ENCODE peak calls at places on chromosomes 6 and 20, in four cellular contexts. One of them, this sample, is unnamed.

GRCh38 chr6:14770572-14770971 is 475.3 kb upstream of the JARID2 start:
- DNase-seq in activated B cell treated with CpG ODN at 0.5 μM for 24 hours: no peak
- DNase-seq in coronary artery: no peak
- DNase-seq in AG04450: peak
- DNase-seq in this sample: no peak

GRCh38 chr6:158584236-158584651 is 24.4 kb downstream of the TMEM181 start:
- DNase-seq in activated B cell treated with CpG ODN at 0.5 μM for 24 hours: no peak
- DNase-seq in coronary artery: no peak
- DNase-seq in AG04450: no peak
- DNase-seq in this sample: no peak

GRCh38 chr6:29395331-29395730 is at the start of gene OR12D2:
- DNase-seq in coronary artery: no peak
- DNase-seq in AG04450: no peak
- DNase-seq in activated B cell treated with CpG ODN at 0.5 μM for 24 hours: no peak
- DNase-seq in this sample: no peak

GRCh38 chr6:37209461-37210205 is 39.7 kb downstream of the PIM1 start:
- DNase-seq in AG04450: no peak
- DNase-seq in activated B cell treated with CpG ODN at 0.5 μM for 24 hours: no peak
- DNase-seq in coronary artery: no peak
- DNase-seq in this sample: no peak

GRCh38 chr6:142537612-142538478 is 236.0 kb downstream of the ADGRG6 start:
- DNase-seq in AG04450: no peak
- DNase-seq in coronary artery: no peak
- DNase-seq in activated B cell treated with CpG ODN at 0.5 μM for 24 hours: no peak
- DNase-seq in this sample: no peak

GRCh38 chr6:154343473-154344308 is 12.9 kb downstream of the IPCEF1 start:
- DNase-seq in coronary artery: no peak
- DNase-seq in AG04450: no peak
- DNase-seq in activated B cell treated with CpG ODN at 0.5 μM for 24 hours: no peak
- DNase-seq in this sample: peak

GRCh38 chr6:6689413-6690143 is 101.1 kb downstream of the LY86 start:
- DNase-seq in AG04450: no peak
- DNase-seq in activated B cell treated with CpG ODN at 0.5 μM for 24 hours: no peak
- DNase-seq in coronary artery: no peak
- DNase-seq in this sample: no peak

GRCh38 chr20:25508083-25508770 is 77.1 kb downstream of the NINL start:
- DNase-seq in activated B cell treated with CpG ODN at 0.5 μM for 24 hours: no peak
- DNase-seq in coronary artery: no peak
- DNase-seq in AG04450: peak
- DNase-seq in this sample: no peak

GRCh38 chr6:90424580-90424979 is 127.9 kb upstream of the BACH2 start:
- DNase-seq in coronary artery: no peak
- DNase-seq in activated B cell treated with CpG ODN at 0.5 μM for 24 hours: no peak
- DNase-seq in AG04450: no peak
- DNase-seq in this sample: no peak

GRCh38 chr20:60586417-60587105 is 628.3 kb downstream of the CDH26 start:
- DNase-seq in AG04450: no peak
- DNase-seq in coronary artery: no peak
- DNase-seq in activated B cell treated with CpG ODN at 0.5 μM for 24 hours: no peak
- DNase-seq in this sample: peak

GRCh38 chr6:81531869-81532561 is 220.5 kb downstream of the TENT5A start:
- DNase-seq in activated B cell treated with CpG ODN at 0.5 μM for 24 hours: no peak
- DNase-seq in AG04450: peak
- DNase-seq in coronary artery: no peak
- DNase-seq in this sample: no peak

GRCh38 chr6:123629234-123629941 is 7.4 kb downstream of the TRDN start:
- DNase-seq in activated B cell treated with CpG ODN at 0.5 μM for 24 hours: no peak
- DNase-seq in coronary artery: no peak
- DNase-seq in AG04450: no peak
- DNase-seq in this sample: no peak

GRCh38 chr6:2426561-2427340 is 181.3 kb upstream of the GMDS start:
- DNase-seq in AG04450: no peak
- DNase-seq in coronary artery: no peak
- DNase-seq in activated B cell treated with CpG ODN at 0.5 μM for 24 hours: no peak
- DNase-seq in this sample: no peak

GRCh38 chr6:169689247-169689646 is 12.6 kb downstream of the WDR27 start:
- DNase-seq in coronary artery: no peak
- DNase-seq in AG04450: peak
- DNase-seq in activated B cell treated with CpG ODN at 0.5 μM for 24 hours: no peak
- DNase-seq in this sample: no peak

GRCh38 chr6:16681260-16681873 is 79.9 kb downstream of the ATXN1 start:
- DNase-seq in AG04450: peak
- DNase-seq in coronary artery: no peak
- DNase-seq in activated B cell treated with CpG ODN at 0.5 μM for 24 hours: no peak
- DNase-seq in this sample: no peak

GRCh38 chr20:49529470-49529869 is 38.5 kb downstream of the PTGIS start:
- DNase-seq in activated B cell treated with CpG ODN at 0.5 μM for 24 hours: no peak
- DNase-seq in coronary artery: no peak
- DNase-seq in AG04450: no peak
- DNase-seq in this sample: no peak

GRCh38 chr20:57164872-57165271 is 101.6 kb downstream of the BMP7 start:
- DNase-seq in activated B cell treated with CpG ODN at 0.5 μM for 24 hours: no peak
- DNase-seq in AG04450: no peak
- DNase-seq in coronary artery: no peak
- DNase-seq in this sample: no peak

GRCh38 chr20:40686434-40686882 is 2.6 kb downstream of the MAFB start:
- DNase-seq in coronary artery: no peak
- DNase-seq in activated B cell treated with CpG ODN at 0.5 μM for 24 hours: no peak
- DNase-seq in AG04450: no peak
- DNase-seq in this sample: no peak

GRCh38 chr20:2914160-2914559 is 40.9 kb downstream of the PTPRA start:
- DNase-seq in AG04450: no peak
- DNase-seq in activated B cell treated with CpG ODN at 0.5 μM for 24 hours: no peak
- DNase-seq in coronary artery: no peak
- DNase-seq in this sample: no peak

GRCh38 chr6:146785001-146785585 is 186.3 kb downstream of the ADGB start:
- DNase-seq in AG04450: peak
- DNase-seq in activated B cell treated with CpG ODN at 0.5 μM for 24 hours: no peak
- DNase-seq in coronary artery: no peak
- DNase-seq in this sample: no peak

GRCh38 chr6:84026721-84027164 is 6.8 kb upstream of the MRAP2 start:
- DNase-seq in activated B cell treated with CpG ODN at 0.5 μM for 24 hours: no peak
- DNase-seq in coronary artery: no peak
- DNase-seq in AG04450: no peak
- DNase-seq in this sample: no peak

GRCh38 chr20:36097331-36097730 is 57.2 kb upstream of the EPB41L1 start:
- DNase-seq in coronary artery: no peak
- DNase-seq in activated B cell treated with CpG ODN at 0.5 μM for 24 hours: no peak
- DNase-seq in AG04450: no peak
- DNase-seq in this sample: no peak

GRCh38 chr6:55882731-55883595 is 7.6 kb upstream of the BMP5 start:
- DNase-seq in activated B cell treated with CpG ODN at 0.5 μM for 24 hours: no peak
- DNase-seq in AG04450: peak
- DNase-seq in coronary artery: no peak
- DNase-seq in this sample: no peak

GRCh38 chr20:33065785-33066184 is 12.1 kb downstream of the BPIFB3 start:
- DNase-seq in coronary artery: no peak
- DNase-seq in activated B cell treated with CpG ODN at 0.5 μM for 24 hours: no peak
- DNase-seq in AG04450: no peak
- DNase-seq in this sample: no peak

GRCh38 chr6:167720456-167721285 is 106.0 kb upstream of the AFDN start:
- DNase-seq in coronary artery: no peak
- DNase-seq in activated B cell treated with CpG ODN at 0.5 μM for 24 hours: no peak
- DNase-seq in AG04450: no peak
- DNase-seq in this sample: no peak

GRCh38 chr6:72522735-72523141 is 99.1 kb upstream of the KCNQ5 start:
- DNase-seq in coronary artery: no peak
- DNase-seq in activated B cell treated with CpG ODN at 0.5 μM for 24 hours: no peak
- DNase-seq in AG04450: no peak
- DNase-seq in this sample: peak

GRCh38 chr20:61742097-61742805 is 323.4 kb downstream of the TAF4 start:
- DNase-seq in coronary artery: no peak
- DNase-seq in AG04450: no peak
- DNase-seq in activated B cell treated with CpG ODN at 0.5 μM for 24 hours: no peak
- DNase-seq in this sample: no peak
- TF ChIP-seq CTCF in coronary artery: no peak
- TF ChIP-seq CTCF in AG04450: peak
- TF ChIP-seq CTCF in activated B cell treated with CpG ODN at 0.5 μM for 24 hours: no peak
- TF ChIP-seq CTCF in this sample: no peak

DNA sequence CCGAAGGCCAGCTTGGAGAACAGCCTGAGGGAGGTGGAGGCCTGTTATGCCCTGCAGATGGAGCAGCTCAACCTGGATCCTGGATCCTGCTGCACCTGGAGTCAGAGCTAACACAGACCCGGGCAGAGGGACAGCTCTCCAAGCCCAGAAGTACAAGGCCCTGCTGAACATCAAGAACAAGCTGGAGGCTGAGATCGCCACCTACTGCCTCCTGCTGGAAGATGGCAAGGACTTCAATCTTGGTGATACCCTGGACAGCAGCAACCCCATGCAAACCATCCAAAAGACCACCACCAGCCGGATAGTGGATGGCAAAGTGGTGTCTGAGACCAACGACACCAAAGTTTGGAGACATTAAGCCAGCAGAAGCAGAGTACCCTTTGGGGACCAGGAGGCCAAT is 223.5 kb upstream of the ID4 start:
- DNase-seq in AG04450: no peak
- DNase-seq in coronary artery: no peak
- DNase-seq in activated B cell treated with CpG ODN at 0.5 μM for 24 hours: no peak
- DNase-seq in this sample: no peak
- TF ChIP-seq CTCF in AG04450: no peak
- TF ChIP-seq CTCF in coronary artery: no peak
- TF ChIP-seq CTCF in activated B cell treated with CpG ODN at 0.5 μM for 24 hours: no peak
- TF ChIP-seq CTCF in this sample: no peak

GRCh38 chr6:94639564-94639963 is 937.8 kb upstream of the MANEA start:
- DNase-seq in AG04450: no peak
- DNase-seq in activated B cell treated with CpG ODN at 0.5 μM for 24 hours: no peak
- DNase-seq in coronary artery: peak
- DNase-seq in this sample: no peak

DNA sequence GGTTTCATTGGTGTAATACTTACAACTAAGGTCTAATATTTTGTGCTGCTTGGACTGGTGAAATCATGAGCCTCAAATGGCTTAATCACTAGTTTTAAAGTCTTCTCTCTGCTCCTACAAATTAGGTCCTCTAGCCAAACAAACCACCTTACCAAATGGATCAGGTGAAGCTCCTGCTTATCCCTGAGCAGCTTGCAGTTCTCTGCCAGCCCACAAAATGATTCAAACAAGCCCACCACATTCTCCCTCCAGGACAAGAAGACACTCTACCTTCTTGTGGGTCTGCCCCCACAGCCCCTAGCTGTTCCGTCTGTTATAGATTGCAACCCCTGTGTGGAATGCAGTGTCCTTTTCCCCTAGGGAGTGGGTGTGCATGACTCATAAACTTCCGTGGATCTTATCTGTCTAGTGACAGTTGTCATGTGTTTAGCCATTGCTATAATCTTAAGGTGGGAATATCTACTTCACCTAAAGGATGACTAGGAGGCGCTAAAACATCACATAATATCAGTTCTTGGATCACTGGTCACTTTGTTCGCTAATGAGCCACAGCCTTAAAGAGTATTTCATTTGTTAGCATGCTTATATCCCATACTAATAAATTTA is 940.5 kb upstream of the MANEA start:
- DNase-seq in coronary artery: no peak
- DNase-seq in AG04450: no peak
- DNase-seq in activated B cell treated with CpG ODN at 0.5 μM for 24 hours: no peak
- DNase-seq in this sample: no peak
- TF ChIP-seq CTCF in coronary artery: no peak
- TF ChIP-seq CTCF in AG04450: no peak
- TF ChIP-seq CTCF in activated B cell treated with CpG ODN at 0.5 μM for 24 hours: no peak
- TF ChIP-seq CTCF in this sample: peak

GRCh38 chr20:44070139-44070900 is 116.7 kb downstream of the JPH2 start:
- DNase-seq in activated B cell treated with CpG ODN at 0.5 μM for 24 hours: peak
- DNase-seq in coronary artery: no peak
- DNase-seq in AG04450: no peak
- DNase-seq in this sample: no peak
- TF ChIP-seq CTCF in activated B cell treated with CpG ODN at 0.5 μM for 24 hours: no peak
- TF ChIP-seq CTCF in coronary artery: no peak
- TF ChIP-seq CTCF in AG04450: no peak
- TF ChIP-seq CTCF in this sample: no peak

GRCh38 chr6:424741-425417 is 33.3 kb downstream of the IRF4 start:
- DNase-seq in coronary artery: no peak
- DNase-seq in AG04450: no peak
- DNase-seq in activated B cell treated with CpG ODN at 0.5 μM for 24 hours: no peak
- DNase-seq in this sample: no peak
- TF ChIP-seq CTCF in coronary artery: no peak
- TF ChIP-seq CTCF in AG04450: no peak
- TF ChIP-seq CTCF in activated B cell treated with CpG ODN at 0.5 μM for 24 hours: no peak
- TF ChIP-seq CTCF in this sample: no peak